ENCODE peak calls at places on chromosomes 2 and 18, in nine cellular contexts. Q is psoas muscle, I is lower lobe of right lung, S is hepatocyte, R is PC-9, V is IMR-90, H is uterus, M is stomach, T is A549. B is an unnamed sample.

GRCh38 chr2:72993147-72993546 is 75.8 kb downstream of the EMX1 start:
- DNase-seq in Q (peak; percentile 44), I (no peak), S (peak; percentile 61), R (peak; percentile 30), V (peak; percentile 13), H (peak; percentile 18), M (peak; percentile 26), T (peak; percentile 42), B (peak; percentile 35)

GRCh38 chr2:159249955-159250723 is 36.4 kb downstream of the WDSUB1 start:
- DNase-seq in Q (no peak), I (peak; percentile 55), S (peak; percentile 47), R (peak; percentile 44), V (peak; percentile 72), H (peak; percentile 28), M (no peak), T (peak; percentile 14), B (peak; percentile 78)

GRCh38 chr2:177143444-177143843 is 69.2 kb upstream of the HNRNPA3 start:
- DNase-seq in Q (no peak), I (no peak), S (peak; percentile 56), R (no peak), V (peak; percentile 66), H (peak; percentile 36), M (no peak), T (peak; percentile 55), B (no peak)

GRCh38 chr18:49368876-49369440 is 91.5 kb downstream of the DYM start:
- DNase-seq in Q (peak; percentile 60), I (no peak), S (no peak), R (no peak), V (no peak), H (no peak), M (peak; percentile 62), T (no peak), B (no peak)

GRCh38 chr2:38322224-38322914 is 54.7 kb downstream of the ATL2 start:
- DNase-seq in Q (no peak), I (no peak), S (no peak), R (no peak), V (no peak), H (no peak), M (no peak), T (no peak), B (no peak)

GRCh38 chr2:18122544-18123210 is 244.2 kb downstream of the KCNS3 start:
- DNase-seq in Q (no peak), I (no peak), S (no peak), R (no peak), V (no peak), H (no peak), M (no peak), T (no peak), B (no peak)

GRCh38 chr18:28183418-28184078 is 6.6 kb upstream of the CDH2 start:
- DNase-seq in Q (no peak), I (no peak), S (peak; percentile 19), R (no peak), V (peak; percentile 46), H (no peak), M (no peak), T (peak; percentile 29), B (no peak)

GRCh38 chr2:62743506-62743905 is 38.0 kb downstream of the EHBP1 start:
- DNase-seq in Q (no peak), I (no peak), S (no peak), R (no peak), V (no peak), H (no peak), M (no peak), T (no peak), B (no peak)

GRCh38 chr2:190940451-190940850 is 59.8 kb downstream of the GLS start:
- DNase-seq in Q (no peak), I (no peak), S (no peak), R (no peak), V (no peak), H (no peak), M (no peak), T (no peak), B (no peak)

GRCh38 chr18:48634491-48634890 is 95.7 kb downstream of the CTIF start:
- DNase-seq in Q (no peak), I (no peak), S (no peak), R (no peak), V (no peak), H (no peak), M (no peak), T (no peak), B (no peak)

GRCh38 chr2:12050381-12050780 is 303.9 kb downstream of the LPIN1 start:
- DNase-seq in Q (no peak), I (no peak), S (peak; percentile 23), R (no peak), V (peak; percentile 94), H (no peak), M (no peak), T (peak; percentile 42), B (no peak)

GRCh38 chr2:236256601-236257000 is 7.6 kb downstream of the ASB18 start:
- DNase-seq in Q (no peak), I (no peak), S (no peak), R (no peak), V (no peak), H (no peak), M (no peak), T (no peak), B (no peak)

GRCh38 chr2:73000808-73001570 is 70.5 kb downstream of the SFXN5 start:
- DNase-seq in Q (peak; percentile 25), I (no peak), S (peak; percentile 47), R (no peak), V (no peak), H (peak; percentile 6), M (no peak), T (no peak), B (peak; percentile 43)

GRCh38 chr2:169493360-169493759 is 14.1 kb downstream of the BBS5 start:
- DNase-seq in Q (no peak), I (no peak), S (no peak), R (no peak), V (no peak), H (no peak), M (no peak), T (no peak), B (no peak)

GRCh38 chr2:201680743-201681142 is 17.7 kb downstream of the MPP4 start:
- DNase-seq in Q (no peak), I (no peak), S (no peak), R (peak; percentile 9), V (no peak), H (no peak), M (no peak), T (peak; percentile 48), B (no peak)

GRCh38 chr2:47208852-47209606 is 53.9 kb upstream of the STPG4 start:
- DNase-seq in Q (no peak), I (no peak), S (peak; percentile 61), R (peak; percentile 47), V (peak; percentile 87), H (no peak), M (no peak), T (peak; percentile 72), B (no peak)

DNA sequence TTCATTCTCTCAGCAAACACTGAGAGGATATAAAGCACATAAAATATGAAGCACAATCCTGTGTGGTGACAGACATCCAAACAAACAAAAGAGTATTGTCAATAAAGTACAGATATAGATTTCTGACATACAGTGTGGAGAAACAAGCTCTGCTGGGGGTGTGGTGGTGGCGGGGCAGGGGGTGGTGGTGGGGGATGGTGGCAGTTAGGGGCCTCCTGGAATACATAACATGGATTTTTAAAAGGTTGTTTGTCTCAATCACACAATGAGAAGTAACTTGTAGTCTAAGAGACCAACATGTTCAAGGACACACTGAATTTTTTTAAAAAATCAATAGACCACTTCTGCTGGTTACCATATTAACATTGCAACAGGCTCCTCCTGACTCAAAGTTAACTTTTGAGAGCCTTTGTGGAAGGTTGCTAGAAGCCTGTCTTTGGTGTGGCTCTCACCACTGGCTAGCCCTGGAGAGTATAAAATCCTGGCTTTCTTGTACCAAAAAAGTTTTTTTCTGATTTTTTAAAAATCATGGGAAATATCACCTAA is 1197.4 kb downstream of the SUCLG1 start:
- DNase-seq in Q (no peak), I (no peak), S (no peak), R (no peak), V (no peak), H (no peak), M (no peak), T (no peak), B (no peak)
- H3K9me3 ChIP-seq in Q (no peaks in the 10 kb centered on the region), I (no peaks in the 10 kb centered on the region), S (no peaks in the 10 kb centered on the region), R (no peaks in the 10 kb centered on the region), V (no peaks in the 10 kb centered on the region), H (no peaks in the 10 kb centered on the region), M (no peaks in the 10 kb centered on the region), T (peaks cover 3% of the 10 kb centered on the region), B (no peaks in the 10 kb centered on the region)

GRCh38 chr2:196652869-196653268 is 13.4 kb downstream of the CCDC150 start:
- DNase-seq in Q (no peak), I (no peak), S (no peak), R (no peak), V (no peak), H (no peak), M (no peak), T (no peak), B (no peak)
- H3K9me3 ChIP-seq in Q (peaks cover 33% of the 10 kb centered on the region), I (peaks cover 32% of the 10 kb centered on the region), S (peaks cover 5% of the 10 kb centered on the region), R (peaks cover 5% of the 10 kb centered on the region), V (peaks cover 16% of the 10 kb centered on the region), H (peaks cover 10% of the 10 kb centered on the region), M (peaks cover 38% of the 10 kb centered on the region), T (peaks cover 49% of the 10 kb centered on the region), B (peaks cover 2% of the 10 kb centered on the region)

DNA sequence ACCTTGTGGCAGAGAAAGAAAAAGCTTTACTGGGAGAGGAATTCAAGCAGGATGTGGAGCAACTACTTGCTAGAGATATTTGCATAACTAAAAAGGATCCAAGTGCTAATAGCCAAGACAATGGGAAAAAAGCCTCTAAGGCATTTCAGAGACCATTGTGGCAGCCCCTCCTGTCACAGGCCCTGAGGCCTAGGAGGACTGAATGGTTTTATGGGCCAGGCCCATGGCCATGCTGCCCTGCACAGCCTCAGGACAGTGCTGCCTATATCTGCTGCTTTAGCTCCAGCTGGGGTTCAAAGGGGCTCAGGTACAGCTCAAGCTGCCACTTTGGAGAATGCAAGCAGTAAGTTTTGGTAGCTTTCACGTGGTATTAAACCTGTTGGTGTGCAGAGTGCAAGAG is 17.1 kb upstream of the MRPS5 start:
- DNase-seq in Q (no peak), I (no peak), S (no peak), R (no peak), V (no peak), H (no peak), M (no peak), T (no peak), B (no peak)
- H3K9me3 ChIP-seq in Q (peaks cover 69% of the 10 kb centered on the region), I (peaks cover 48% of the 10 kb centered on the region), S (peaks cover 4% of the 10 kb centered on the region), R (peaks cover 40% of the 10 kb centered on the region), V (peaks cover 21% of the 10 kb centered on the region), H (peaks cover 5% of the 10 kb centered on the region), M (peaks cover 66% of the 10 kb centered on the region), T (peaks cover 86% of the 10 kb centered on the region), B (peaks cover 10% of the 10 kb centered on the region)

GRCh38 chr2:172580544-172580943 is 24.7 kb downstream of the PDK1 start:
- DNase-seq in Q (no peak), I (no peak), S (no peak), R (no peak), V (no peak), H (no peak), M (no peak), T (no peak), B (no peak)

GRCh38 chr2:172578860-172579512 is 23.1 kb downstream of the PDK1 start:
- DNase-seq in Q (no peak), I (no peak), S (no peak), R (no peak), V (no peak), H (no peak), M (no peak), T (no peak), B (no peak)

GRCh38 chr2:172574965-172575364 is 19.1 kb downstream of the PDK1 start:
- DNase-seq in Q (no peak), I (no peak), S (no peak), R (no peak), V (no peak), H (no peak), M (no peak), T (no peak), B (no peak)

GRCh38 chr2:172582656-172583055 is 26.8 kb downstream of the PDK1 start:
- DNase-seq in Q (no peak), I (no peak), S (no peak), R (no peak), V (no peak), H (no peak), M (no peak), T (no peak), B (no peak)

GRCh38 chr2:172578054-172578453 is 22.2 kb downstream of the PDK1 start:
- DNase-seq in Q (no peak), I (no peak), S (no peak), R (no peak), V (peak; percentile 21), H (no peak), M (no peak), T (no peak), B (no peak)
- H3K9me3 ChIP-seq in Q (peaks cover 10% of the 10 kb centered on the region), I (peaks cover 27% of the 10 kb centered on the region), S (peaks cover 26% of the 10 kb centered on the region), R (peaks cover 36% of the 10 kb centered on the region), V (peaks cover 12% of the 10 kb centered on the region), H (peaks cover 19% of the 10 kb centered on the region), M (peaks cover 35% of the 10 kb centered on the region), T (peaks cover 46% of the 10 kb centered on the region), B (no peaks in the 10 kb centered on the region)